ENCODE peak calls at places on chromosomes 1 and 21, in eight cellular contexts. X is NCI-H146; A is HFFc6; R is activated T-helper 2 cell treated with anti-CD3 and anti-CD28 coated beads, Interferon-gamma antibody, Interleukin-2, Interleukin-4, amounts not matched to agents 10 μg/mL and 5 μg/mL and 100 μg/mL, durations not matched to agents 14 hours and 24 hours and 36 hours; I is astrocyte of the spinal cord; B is AG08395; Y is HCT116; C is lower lobe of right lung. O is an unnamed sample.

GRCh38 chr1:201730611-201731010 is 98.3 kb upstream of the IPO9 start:
- DNase-seq in A (no peak), C (no peak), Y (no peak), I (no peak), X (no peak), B (no peak), R (no peak), O (no peak)

GRCh38 chr1:66140072-66140471 is 347.4 kb downstream of the PDE4B start:
- DNase-seq in B (no peak), C (peak), Y (no peak), I (no peak), X (peak), R (no peak), A (no peak), O (no peak)

GRCh38 chr21:41763398-41763931 is 3.4 kb downstream of the RIPK4 start:
- DNase-seq in C (no peak), A (no peak), Y (no peak), R (no peak), B (no peak), X (no peak), I (no peak), O (no peak)

GRCh38 chr1:211697356-211697755 is 21.9 kb upstream of the NEK2 start:
- DNase-seq in Y (no peak), I (no peak), C (no peak), B (no peak), X (no peak), R (no peak), A (no peak), O (no peak)

GRCh38 chr1:16430598-16430997 is 6.6 kb downstream of the SPATA21 start:
- DNase-seq in A (no peak), X (peak), I (no peak), C (no peak), B (no peak), R (no peak), Y (peak), O (peak)

GRCh38 chr1:198681247-198681646 is 42.4 kb downstream of the PTPRC start:
- DNase-seq in I (peak), X (no peak), A (peak), B (no peak), R (no peak), Y (no peak), C (no peak), O (no peak)

GRCh38 chr1:170664283-170664827 is 424 bp downstream of the PRRX1 start:
- DNase-seq in C (peak), X (no peak), A (no peak), B (peak), I (peak), Y (no peak), R (no peak), O (no peak)

GRCh38 chr1:100721502-100722205 is 2.1 kb downstream of the VCAM1 start:
- DNase-seq in C (no peak), A (peak), I (peak), Y (no peak), X (no peak), R (no peak), B (peak), O (no peak)

GRCh38 chr1:35768350-35769187 is 1.2 kb downstream of the CLSPN start:
- DNase-seq in R (no peak), Y (no peak), A (no peak), X (no peak), I (peak), B (no peak), C (no peak), O (no peak)

GRCh38 chr1:78292361-78292760 is 198.4 kb upstream of the PTGFR start:
- DNase-seq in Y (no peak), C (no peak), B (peak), R (no peak), X (no peak), A (peak), I (no peak), O (no peak)

GRCh38 chr1:116721608-116722007 is 32.6 kb upstream of the CD2 start:
- DNase-seq in X (no peak), Y (no peak), B (no peak), C (no peak), R (no peak), A (no peak), I (no peak), O (no peak)

GRCh38 chr1:58914925-58915324 is 131.1 kb upstream of the JUN start:
- DNase-seq in X (no peak), C (no peak), A (no peak), Y (no peak), I (no peak), R (no peak), B (no peak), O (no peak)

GRCh38 chr1:72281637-72282270 is 585 bp downstream of the NEGR1 start:
- DNase-seq in R (no peak), B (no peak), X (peak), Y (no peak), C (no peak), I (no peak), A (no peak), O (no peak)

GRCh38 chr1:20142001-20142710 is 3.0 kb downstream of the PLA2G2F start:
- DNase-seq in I (no peak), C (peak), X (no peak), Y (no peak), R (no peak), B (no peak), A (no peak), O (no peak)

GRCh38 chr21:37737996-37738395 is 178.3 kb downstream of the KCNJ6 start:
- DNase-seq in A (no peak), R (no peak), B (no peak), I (no peak), C (no peak), X (no peak), Y (no peak), O (no peak)

GRCh38 chr1:228488107-228488817 is 1.1 kb downstream of the RNF187 start:
- DNase-seq in Y (no peak), A (no peak), X (no peak), C (no peak), I (no peak), B (no peak), R (no peak), O (no peak)

GRCh38 chr21:41283211-41283818 is 33.3 kb upstream of the FAM3B start:
- DNase-seq in X (peak), C (no peak), B (peak), R (peak), A (peak), Y (peak), I (peak), O (peak)

GRCh38 chr1:37159102-37159501 is 124.8 kb upstream of the GRIK3 start:
- DNase-seq in R (no peak), C (no peak), I (no peak), A (no peak), Y (peak), X (no peak), B (no peak), O (peak)

GRCh38 chr1:61318319-61319125 is 236.2 kb downstream of the NFIA start:
- DNase-seq in C (no peak), R (no peak), X (no peak), A (peak), B (peak), I (peak), Y (no peak), O (peak)

GRCh38 chr1:21510113-21510493 is 880 bp downstream of the ALPL start:
- DNase-seq in B (no peak), R (no peak), A (no peak), X (no peak), C (no peak), Y (no peak), I (no peak), O (peak)

GRCh38 chr1:175976865-175977642 is 230.0 kb downstream of the COP1 start:
- DNase-seq in Y (no peak), C (no peak), R (no peak), I (no peak), A (no peak), B (peak), X (no peak), O (no peak)

GRCh38 chr1:96808186-96808585 is 86.6 kb downstream of the PTBP2 start:
- DNase-seq in I (no peak), C (no peak), Y (no peak), X (peak), A (no peak), R (no peak), B (no peak), O (peak)

GRCh38 chr1:156126701-156127534 is 12.4 kb downstream of the LMNA start:
- DNase-seq in B (peak), Y (peak), R (peak), X (no peak), I (peak), A (peak), C (peak), O (no peak)

GRCh38 chr1:93585059-93585966 is 96.3 kb downstream of the BCAR3 start:
- DNase-seq in I (peak), X (no peak), B (peak), A (peak), C (peak), Y (no peak), R (no peak), O (peak)

GRCh38 chr21:34732388-34732821 is 63.6 kb downstream of the CLIC6 start:
- DNase-seq in C (no peak), B (no peak), Y (no peak), I (no peak), R (no peak), X (no peak), A (peak), O (no peak)

GRCh38 chr1:10755977-10756521 is 40.4 kb downstream of the CASZ1 start:
- DNase-seq in Y (no peak), C (peak), R (peak), X (no peak), I (no peak), B (peak), A (no peak), O (peak)

O was measured in iPS-NIHi11.